ENCODE peak calls at places on chromosomes 11 and 22, in five cellular contexts. G is PC-9, P is AG08395, C is SHP77, R is thoracic aorta. D is an unnamed sample.

GRCh38 chr22:24046024-24046423 is 34.9 kb downstream of the CABIN1 start:
- DNase-seq in G (no peak), P (no peak), C (no peak), R (no peak), D (no peak)

GRCh38 chr11:130106381-130106780 is 36.7 kb downstream of the APLP2 start:
- DNase-seq in G (no peak), P (no peak), C (no peak), R (no peak), D (no peak)

GRCh38 chr11:132300283-132300682 is 929.9 kb downstream of the NTM start:
- DNase-seq in G (no peak), P (peak; percentile 26), C (no peak), R (no peak), D (no peak)

GRCh38 chr11:14357843-14358728 is 897 bp downstream of the RRAS2 start:
- DNase-seq in G (peak; percentile 58), P (peak; percentile 69), C (no peak), R (no peak), D (no peak)

GRCh38 chr11:127862406-127862805 is 725.0 kb downstream of the ETS1 start:
- DNase-seq in G (no peak), P (no peak), C (no peak), R (no peak), D (no peak)

GRCh38 chr11:128663824-128664223 is 30.0 kb upstream of the FLI1 start:
- DNase-seq in G (no peak), P (no peak), C (no peak), R (no peak), D (no peak)

GRCh38 chr11:115524572-115524971 is 20.4 kb upstream of the CADM1 start:
- DNase-seq in G (no peak), P (no peak), C (no peak), R (no peak), D (no peak)

GRCh38 chr22:45246060-45246985 is 5.6 kb upstream of the KIAA0930 start:
- DNase-seq in G (peak; percentile 62), P (peak; percentile 94), C (peak; percentile 39), R (no peak), D (peak; percentile 93)

GRCh38 chr22:31491218-31491962 is 1.7 kb upstream of the EIF4ENIF1 start:
- DNase-seq in G (no peak), P (no peak), C (no peak), R (no peak), D (no peak)

GRCh38 chr11:96267490-96268010 is 75.4 kb downstream of the MAML2 start:
- DNase-seq in G (peak; percentile 44), P (no peak), C (no peak), R (no peak), D (no peak)

GRCh38 chr11:17352925-17353227 is 1.3 kb downstream of the NCR3LG1 start:
- DNase-seq in G (peak; percentile 44), P (no peak), C (no peak), R (no peak), D (peak; percentile 85)

GRCh38 chr11:126702987-126703386 is 297.6 kb downstream of the KIRREL3 start:
- DNase-seq in G (no peak), P (no peak), C (no peak), R (no peak), D (no peak)